ENCODE peak calls at places on chromosomes 7 and 10, in four cellular contexts. E is GM12878, I is H1, W is K562. Y is an unnamed sample.

GRCh38 chr10:102120142-102120986 is at the start of gene LDB1:
- DNase-seq in E (no peak), W (peak; percentile 87), I (no peak), Y (peak; percentile 85)

GRCh38 chr10:70232155-70232858 is 922 bp downstream of the PPA1 start:
- DNase-seq in I (no peak), E (no peak), W (peak; percentile 73), Y (peak; percentile 36)

GRCh38 chr10:67803588-67804394 is 34.2 kb downstream of the DNAJC12 start:
- DNase-seq in E (no peak), I (no peak), W (no peak), Y (no peak)

GRCh38 chr10:6843477-6843876 is 263.4 kb upstream of the PRKCQ start:
- DNase-seq in W (peak; percentile 54), E (peak; percentile 1), I (no peak), Y (no peak)

GRCh38 chr7:1569016-1569415 is 816 bp downstream of the PSMG3 start:
- DNase-seq in W (peak; percentile 74), I (no peak), E (no peak), Y (peak; percentile 48)

GRCh38 chr10:68697106-68697505 is 23.9 kb upstream of the CCAR1 start:
- DNase-seq in E (no peak), W (no peak), I (no peak), Y (no peak)

GRCh38 chr7:43140186-43140585 is 27.7 kb downstream of the HECW1 start:
- DNase-seq in E (no peak), W (no peak), I (no peak), Y (no peak)

GRCh38 chr10:76111404-76111803 is 680.0 kb downstream of the LRMDA start:
- DNase-seq in I (no peak), W (no peak), E (no peak), Y (no peak)

GRCh38 chr7:140415361-140415760 is 11.5 kb downstream of the RAB19 start:
- DNase-seq in I (no peak), W (no peak), E (no peak), Y (no peak)

GRCh38 chr7:64037095-64037494 is 8.1 kb upstream of the ZNF727 start:
- DNase-seq in W (no peak), E (no peak), I (no peak), Y (no peak)

GRCh38 chr10:79381804-79382221 is 34.5 kb downstream of the PPIF start:
- DNase-seq in E (no peak), I (no peak), W (no peak), Y (no peak)

GRCh38 chr7:25849361-25850184 is 302.4 kb upstream of the NFE2L3 start:
- DNase-seq in I (no peak), E (no peak), W (peak; percentile 83), Y (no peak)

GRCh38 chr7:150739045-150739432 is 1.8 kb downstream of the GIMAP5 start:
- DNase-seq in E (no peak), I (no peak), W (no peak), Y (no peak)

GRCh38 chr7:107277331-107277730 is 108.5 kb downstream of the HBP1 start:
- DNase-seq in W (no peak), E (no peak), I (no peak), Y (no peak)

GRCh38 chr10:93915603-93916002 is 21.8 kb downstream of the SLC35G1 start:
- DNase-seq in W (no peak), E (no peak), I (no peak), Y (no peak)

GRCh38 chr7:134478707-134479106 is 19.8 kb upstream of the AKR1B1 start:
- DNase-seq in E (no peak), W (no peak), I (no peak), Y (no peak)

GRCh38 chr7:148442933-148443332 is 147.6 kb upstream of the C7orf33 start:
- DNase-seq in W (no peak), I (no peak), E (no peak), Y (no peak)

GRCh38 chr10:51227897-51228713 is 153.8 kb downstream of the PRKG1 start:
- DNase-seq in W (no peak), I (no peak), E (no peak), Y (no peak)

GRCh38 chr7:152761116-152761748 is 1.7 kb downstream of the ACTR3B start:
- DNase-seq in E (no peak), W (no peak), I (no peak), Y (no peak)

GRCh38 chr10:77771851-77772250 is 134.2 kb upstream of the KCNMA1 start:
- DNase-seq in E (no peak), W (no peak), I (no peak), Y (no peak)

GRCh38 chr7:18086165-18087030 is 58.8 kb upstream of the PRPS1L1 start:
- DNase-seq in I (no peak), E (no peak), W (peak; percentile 38), Y (peak; percentile 59)

GRCh38 chr10:43187213-43187612 is 49.0 kb downstream of the CSGALNACT2 start:
- DNase-seq in I (no peak), E (no peak), W (no peak), Y (no peak)

GRCh38 chr7:156479596-156479995 is 161.0 kb upstream of the RNF32 start:
- DNase-seq in W (no peak), E (no peak), I (no peak), Y (no peak)

GRCh38 chr10:43136995-43137700 is 1.1 kb upstream of the CSGALNACT2 start:
- DNase-seq in I (no peak), E (no peak), W (no peak), Y (no peak)

GRCh38 chr10:117112220-117112619 is 25.9 kb downstream of the VAX1 start:
- DNase-seq in E (no peak), W (no peak), I (no peak), Y (no peak)

GRCh38 chr10:18653112-18653511 is 1.7 kb upstream of the NSUN6 start:
- DNase-seq in W (no peak), I (no peak), E (no peak), Y (no peak)

GRCh38 chr7:24283900-24284698 is at the start of gene NPY:
- DNase-seq in W (no peak), I (no peak), E (no peak), Y (peak; percentile 83)

GRCh38 chr10:66187096-66187733 is 738.6 kb upstream of the LRRTM3 start:
- DNase-seq in I (no peak), W (no peak), E (no peak), Y (no peak)

DNA sequence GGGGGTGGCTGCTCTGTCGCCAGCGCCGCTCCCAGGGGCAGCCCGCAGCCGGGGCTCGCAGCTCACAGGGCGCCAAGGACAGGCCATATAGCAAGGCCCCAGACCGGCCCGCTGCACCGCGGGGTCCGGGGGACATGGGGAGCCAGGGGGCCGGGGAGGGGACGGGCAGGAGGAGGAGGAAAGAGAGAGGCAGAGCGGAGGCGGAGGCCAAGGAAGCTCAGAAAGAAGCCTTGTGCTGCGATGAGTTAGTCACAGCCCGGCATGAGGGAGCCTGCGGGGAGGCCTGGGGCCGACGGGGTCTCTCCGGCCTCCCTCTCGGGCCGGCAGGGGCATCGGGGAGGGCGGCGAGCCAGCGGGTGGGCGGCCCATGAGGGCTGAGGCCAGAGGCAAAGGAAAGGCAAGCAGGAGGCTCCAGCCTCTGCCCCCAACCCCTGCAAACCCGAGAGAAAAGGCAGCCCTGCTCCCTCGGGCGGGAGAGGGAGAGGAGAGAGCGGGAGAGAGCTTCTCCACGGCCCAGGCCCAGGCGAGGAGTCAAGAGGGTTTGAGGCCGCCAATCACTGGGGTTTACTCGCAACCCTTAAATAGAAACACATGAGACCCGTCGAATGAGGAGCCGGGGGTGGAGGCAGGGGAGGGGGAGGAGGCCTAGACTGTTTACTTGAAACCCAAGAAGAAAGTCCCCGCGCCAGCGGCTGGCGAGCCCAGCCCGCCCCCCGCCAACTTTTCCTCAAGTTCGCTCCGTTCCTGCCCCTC is 167.9 kb downstream of the NEURL1 start:
- DNase-seq in I (peak; percentile 56), W (no peak), E (no peak), Y (no peak)
- TF ChIP-seq JUND in I (no peak), W (no peak), E (no peak), Y (no peak)

DNA sequence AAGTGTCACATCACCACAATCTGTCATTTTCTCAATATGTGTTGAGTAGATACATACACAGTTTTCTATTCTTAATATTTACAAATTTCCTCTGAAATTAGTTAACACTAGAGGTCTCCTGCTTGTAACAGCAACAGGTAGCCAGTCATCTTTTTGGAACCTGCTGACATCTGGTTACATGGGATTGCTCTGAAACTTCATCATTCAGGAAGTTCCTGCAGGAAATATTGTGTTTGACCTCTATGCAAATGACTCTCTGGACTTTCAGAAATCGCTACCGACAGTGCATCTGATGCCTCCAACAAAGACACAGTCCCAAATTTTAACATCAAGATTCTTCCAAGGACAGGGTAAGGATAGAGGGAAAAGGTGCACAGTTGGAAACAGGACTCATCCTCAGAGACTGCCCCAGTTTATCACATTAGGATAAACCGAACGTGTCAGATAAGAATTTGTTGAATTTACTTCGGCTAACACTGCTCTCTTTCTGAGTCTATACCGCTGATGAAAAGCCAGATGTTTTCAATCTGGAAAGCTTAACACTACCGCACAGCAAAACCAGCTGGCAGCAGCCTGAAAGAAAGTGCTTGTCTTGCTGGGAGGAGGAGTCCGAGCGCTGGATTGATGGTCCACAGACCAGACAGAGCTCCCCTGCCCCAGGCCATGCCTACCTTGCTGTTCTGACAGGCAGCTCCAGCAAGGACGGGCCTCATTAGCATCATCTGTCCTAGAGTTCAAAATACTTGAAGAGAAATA is 633.4 kb downstream of the PARD3 start:
- DNase-seq in W (no peak), I (no peak), E (no peak), Y (peak; percentile 76)
- TF ChIP-seq NRF1 in W (no peak), I (no peak), E (no peak), Y (no peak)

DNA sequence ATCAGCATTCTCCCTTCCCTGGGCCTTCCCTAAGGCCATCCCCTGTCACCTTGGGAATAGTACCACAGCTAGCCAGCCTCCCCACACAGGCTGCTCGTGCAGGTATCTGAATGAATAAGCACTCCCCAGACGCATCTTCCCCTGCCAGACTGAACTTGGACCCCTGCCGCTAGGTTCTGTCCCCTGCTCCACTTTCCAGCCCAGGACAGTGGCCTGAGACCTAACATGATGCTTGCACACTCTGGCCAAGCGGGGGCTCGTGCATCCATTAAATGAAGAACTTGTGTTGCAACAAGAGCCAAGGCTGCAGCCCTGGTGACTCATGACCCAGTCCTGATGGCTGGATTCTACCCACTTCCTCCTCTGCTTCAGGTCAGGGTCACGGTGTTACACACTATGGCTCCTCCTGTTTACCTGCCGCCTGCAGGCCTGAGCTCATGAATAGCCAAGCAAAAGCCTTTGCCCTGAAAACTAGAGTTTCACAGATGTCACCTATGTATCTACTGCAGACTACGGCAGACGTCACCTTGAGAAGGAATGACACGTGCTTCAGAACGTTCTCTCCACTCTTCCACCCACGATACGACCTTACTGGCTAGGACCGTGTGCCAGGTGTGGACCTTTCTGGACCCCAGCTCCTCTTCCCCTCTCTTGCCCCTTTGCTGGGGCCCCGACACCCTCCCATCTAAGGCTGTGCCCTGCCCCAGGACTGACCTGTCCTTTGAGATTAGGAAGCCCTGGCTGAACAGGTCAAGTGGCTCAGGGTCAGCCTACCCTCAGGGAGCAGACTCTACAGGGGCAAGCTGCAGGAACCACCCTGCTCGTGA is 6.5 kb downstream of the ASB13 start:
- DNase-seq in I (no peak), E (no peak), W (peak; percentile 61), Y (no peak)
- TF ChIP-seq GABPA in I (no peak), E (no peak), W (no peak), Y (no peak)

DNA sequence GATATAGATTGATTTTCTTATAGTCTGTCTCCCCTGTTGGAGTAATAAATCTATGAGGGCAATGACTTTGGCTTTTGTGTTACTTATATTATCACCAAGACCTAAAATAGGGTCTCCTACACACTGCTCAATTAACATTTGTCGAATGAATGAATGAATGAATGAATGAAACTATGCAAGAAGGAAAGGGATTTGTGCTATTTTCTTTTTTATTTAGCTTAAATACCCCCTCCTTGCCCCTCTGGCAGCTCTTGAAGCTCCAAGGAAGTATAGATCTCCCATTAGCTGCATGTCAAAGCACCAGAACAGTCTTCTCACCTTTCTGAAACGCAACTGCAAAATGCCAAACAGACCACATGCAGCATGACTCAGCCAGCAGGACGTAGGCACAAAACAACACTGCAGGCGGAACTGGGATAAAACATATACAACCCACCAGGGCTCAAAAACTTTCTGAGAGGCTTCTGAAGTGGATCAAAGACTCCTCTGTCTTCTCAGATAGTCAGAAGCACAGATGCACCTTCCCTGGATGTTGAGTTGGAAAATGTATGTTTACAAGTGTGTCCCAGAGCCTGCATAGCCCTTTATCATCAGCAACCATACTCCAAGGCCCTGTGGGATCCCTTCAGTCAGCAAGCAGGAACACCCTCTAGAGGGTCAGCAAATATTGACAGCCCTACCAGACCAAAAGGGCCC is 187.8 kb downstream of the NPSR1 start:
- DNase-seq in W (peak; percentile 18), E (no peak), I (no peak), Y (no peak)
- TF ChIP-seq JUND in W (no peak), E (no peak), I (no peak), Y (no peak)

Y was measured in SK-N-SH.